ENCODE peak calls at places on chromosomes 12 and 14, in six cellular contexts. One of them, this sample, is unnamed.

GRCh38 chr14:72677664-72678063 is 216.2 kb downstream of the DPF3 start:
- DNase-seq in H1: no peak
- DNase-seq in hepatic stellate cell: no peak
- DNase-seq in ACHN: no peak
- DNase-seq in fibroblast of pulmonary artery: no peak
- DNase-seq in activated T-cell treated with anti-CD3 and anti-CD28 coated beads, Interleukin-2, amount 50 U/mL, for 4 hours: no peak
- DNase-seq in this sample: no peak

GRCh38 chr12:52210186-52210924 is 18.5 kb upstream of the KRT80 start:
- DNase-seq in H1: no peak
- DNase-seq in hepatic stellate cell: no peak
- DNase-seq in ACHN: no peak
- DNase-seq in fibroblast of pulmonary artery: peak
- DNase-seq in activated T-cell treated with anti-CD3 and anti-CD28 coated beads, Interleukin-2, amount 50 U/mL, for 4 hours: no peak
- DNase-seq in this sample: no peak

GRCh38 chr12:110581951-110582285 is 1.2 kb downstream of the PPTC7 start:
- DNase-seq in H1: no peak
- DNase-seq in hepatic stellate cell: no peak
- DNase-seq in ACHN: peak
- DNase-seq in fibroblast of pulmonary artery: no peak
- DNase-seq in activated T-cell treated with anti-CD3 and anti-CD28 coated beads, Interleukin-2, amount 50 U/mL, for 4 hours: no peak
- DNase-seq in this sample: no peak

GRCh38 chr12:121799175-121799841 is 4.5 kb upstream of the SETD1B start:
- DNase-seq in H1: no peak
- DNase-seq in hepatic stellate cell: peak
- DNase-seq in ACHN: peak
- DNase-seq in fibroblast of pulmonary artery: peak
- DNase-seq in activated T-cell treated with anti-CD3 and anti-CD28 coated beads, Interleukin-2, amount 50 U/mL, for 4 hours: peak
- DNase-seq in this sample: no peak

GRCh38 chr12:105455250-105455649 is 124.8 kb downstream of the C12orf75 start:
- DNase-seq in H1: no peak
- DNase-seq in hepatic stellate cell: no peak
- DNase-seq in ACHN: no peak
- DNase-seq in fibroblast of pulmonary artery: no peak
- DNase-seq in activated T-cell treated with anti-CD3 and anti-CD28 coated beads, Interleukin-2, amount 50 U/mL, for 4 hours: no peak
- DNase-seq in this sample: no peak

GRCh38 chr12:106527356-106527755 is 55.4 kb upstream of the RFX4 start:
- DNase-seq in H1: no peak
- DNase-seq in hepatic stellate cell: peak
- DNase-seq in ACHN: no peak
- DNase-seq in fibroblast of pulmonary artery: peak
- DNase-seq in activated T-cell treated with anti-CD3 and anti-CD28 coated beads, Interleukin-2, amount 50 U/mL, for 4 hours: no peak
- DNase-seq in this sample: no peak

GRCh38 chr12:108833757-108834472 is 23.5 kb downstream of the SSH1 start:
- DNase-seq in H1: no peak
- DNase-seq in hepatic stellate cell: no peak
- DNase-seq in ACHN: no peak
- DNase-seq in fibroblast of pulmonary artery: peak
- DNase-seq in activated T-cell treated with anti-CD3 and anti-CD28 coated beads, Interleukin-2, amount 50 U/mL, for 4 hours: no peak
- DNase-seq in this sample: no peak

GRCh38 chr12:75170786-75171185 is 38.9 kb downstream of the KCNC2 start:
- DNase-seq in H1: no peak
- DNase-seq in hepatic stellate cell: no peak
- DNase-seq in ACHN: no peak
- DNase-seq in fibroblast of pulmonary artery: no peak
- DNase-seq in activated T-cell treated with anti-CD3 and anti-CD28 coated beads, Interleukin-2, amount 50 U/mL, for 4 hours: no peak
- DNase-seq in this sample: no peak

GRCh38 chr12:70400124-70400523 is 34.0 kb downstream of the KCNMB4 start:
- DNase-seq in H1: no peak
- DNase-seq in hepatic stellate cell: no peak
- DNase-seq in ACHN: no peak
- DNase-seq in fibroblast of pulmonary artery: no peak
- DNase-seq in activated T-cell treated with anti-CD3 and anti-CD28 coated beads, Interleukin-2, amount 50 U/mL, for 4 hours: no peak
- DNase-seq in this sample: no peak

GRCh38 chr14:55451398-55451797 is 11.0 kb upstream of the TBPL2 start:
- DNase-seq in H1: no peak
- DNase-seq in hepatic stellate cell: no peak
- DNase-seq in ACHN: no peak
- DNase-seq in fibroblast of pulmonary artery: peak
- DNase-seq in activated T-cell treated with anti-CD3 and anti-CD28 coated beads, Interleukin-2, amount 50 U/mL, for 4 hours: no peak
- DNase-seq in this sample: no peak

GRCh38 chr14:94573706-94574105 is 7.5 kb upstream of the SERPINA5 start:
- DNase-seq in H1: no peak
- DNase-seq in hepatic stellate cell: no peak
- DNase-seq in ACHN: no peak
- DNase-seq in fibroblast of pulmonary artery: no peak
- DNase-seq in activated T-cell treated with anti-CD3 and anti-CD28 coated beads, Interleukin-2, amount 50 U/mL, for 4 hours: no peak
- DNase-seq in this sample: no peak

GRCh38 chr14:103896578-103896977 is 31.7 kb upstream of the TDRD9 start:
- DNase-seq in H1: no peak
- DNase-seq in hepatic stellate cell: no peak
- DNase-seq in ACHN: no peak
- DNase-seq in fibroblast of pulmonary artery: no peak
- DNase-seq in activated T-cell treated with anti-CD3 and anti-CD28 coated beads, Interleukin-2, amount 50 U/mL, for 4 hours: no peak
- DNase-seq in this sample: no peak

GRCh38 chr12:22064968-22065367 is 18.9 kb downstream of the CMAS start:
- DNase-seq in H1: no peak
- DNase-seq in hepatic stellate cell: no peak
- DNase-seq in ACHN: no peak
- DNase-seq in fibroblast of pulmonary artery: no peak
- DNase-seq in activated T-cell treated with anti-CD3 and anti-CD28 coated beads, Interleukin-2, amount 50 U/mL, for 4 hours: no peak
- DNase-seq in this sample: no peak

GRCh38 chr12:107736914-107737313 is 24.0 kb downstream of the PRDM4 start:
- DNase-seq in H1: no peak
- DNase-seq in hepatic stellate cell: no peak
- DNase-seq in ACHN: no peak
- DNase-seq in fibroblast of pulmonary artery: no peak
- DNase-seq in activated T-cell treated with anti-CD3 and anti-CD28 coated beads, Interleukin-2, amount 50 U/mL, for 4 hours: no peak
- DNase-seq in this sample: no peak

GRCh38 chr12:18719922-18720321 is 17.9 kb downstream of the PLCZ1 start:
- DNase-seq in H1: no peak
- DNase-seq in hepatic stellate cell: no peak
- DNase-seq in ACHN: no peak
- DNase-seq in fibroblast of pulmonary artery: no peak
- DNase-seq in activated T-cell treated with anti-CD3 and anti-CD28 coated beads, Interleukin-2, amount 50 U/mL, for 4 hours: no peak
- DNase-seq in this sample: no peak

GRCh38 chr12:128959931-128960330 is 106.7 kb downstream of the GLT1D1 start:
- DNase-seq in H1: no peak
- DNase-seq in hepatic stellate cell: no peak
- DNase-seq in ACHN: no peak
- DNase-seq in fibroblast of pulmonary artery: no peak
- DNase-seq in activated T-cell treated with anti-CD3 and anti-CD28 coated beads, Interleukin-2, amount 50 U/mL, for 4 hours: no peak
- DNase-seq in this sample: no peak

GRCh38 chr14:96098309-96098998 is 59.3 kb downstream of the C14orf132 start:
- DNase-seq in H1: peak
- DNase-seq in hepatic stellate cell: peak
- DNase-seq in ACHN: peak
- DNase-seq in fibroblast of pulmonary artery: peak
- DNase-seq in activated T-cell treated with anti-CD3 and anti-CD28 coated beads, Interleukin-2, amount 50 U/mL, for 4 hours: no peak
- DNase-seq in this sample: peak

GRCh38 chr12:115296613-115297012 is 612.6 kb upstream of the TBX3 start:
- DNase-seq in H1: no peak
- DNase-seq in hepatic stellate cell: no peak
- DNase-seq in ACHN: no peak
- DNase-seq in fibroblast of pulmonary artery: no peak
- DNase-seq in activated T-cell treated with anti-CD3 and anti-CD28 coated beads, Interleukin-2, amount 50 U/mL, for 4 hours: no peak
- DNase-seq in this sample: no peak

GRCh38 chr12:3336606-3337311 is 154.2 kb upstream of the PRMT8 start:
- DNase-seq in H1: no peak
- DNase-seq in hepatic stellate cell: no peak
- DNase-seq in ACHN: no peak
- DNase-seq in fibroblast of pulmonary artery: no peak
- DNase-seq in activated T-cell treated with anti-CD3 and anti-CD28 coated beads, Interleukin-2, amount 50 U/mL, for 4 hours: no peak
- DNase-seq in this sample: no peak

GRCh38 chr14:94907626-94908261 is 137.8 kb upstream of the GSC start:
- DNase-seq in H1: no peak
- DNase-seq in hepatic stellate cell: peak
- DNase-seq in ACHN: no peak
- DNase-seq in fibroblast of pulmonary artery: peak
- DNase-seq in activated T-cell treated with anti-CD3 and anti-CD28 coated beads, Interleukin-2, amount 50 U/mL, for 4 hours: no peak
- DNase-seq in this sample: no peak

GRCh38 chr12:33044447-33044846 is 147.9 kb upstream of the PKP2 start:
- DNase-seq in H1: no peak
- DNase-seq in hepatic stellate cell: no peak
- DNase-seq in ACHN: no peak
- DNase-seq in fibroblast of pulmonary artery: no peak
- DNase-seq in activated T-cell treated with anti-CD3 and anti-CD28 coated beads, Interleukin-2, amount 50 U/mL, for 4 hours: no peak
- DNase-seq in this sample: no peak

GRCh38 chr12:120979862-120980696 is 1.7 kb downstream of the HNF1A start:
- DNase-seq in H1: no peak
- DNase-seq in hepatic stellate cell: no peak
- DNase-seq in ACHN: peak
- DNase-seq in fibroblast of pulmonary artery: no peak
- DNase-seq in activated T-cell treated with anti-CD3 and anti-CD28 coated beads, Interleukin-2, amount 50 U/mL, for 4 hours: no peak
- DNase-seq in this sample: no peak

GRCh38 chr12:2243275-2243674 is 190.5 kb downstream of the CACNA1C start:
- DNase-seq in H1: no peak
- DNase-seq in hepatic stellate cell: no peak
- DNase-seq in ACHN: peak
- DNase-seq in fibroblast of pulmonary artery: no peak
- DNase-seq in activated T-cell treated with anti-CD3 and anti-CD28 coated beads, Interleukin-2, amount 50 U/mL, for 4 hours: no peak
- DNase-seq in this sample: no peak

GRCh38 chr12:116861331-116861730 is 19.9 kb downstream of the HRK start:
- DNase-seq in H1: no peak
- DNase-seq in hepatic stellate cell: peak
- DNase-seq in ACHN: no peak
- DNase-seq in fibroblast of pulmonary artery: peak
- DNase-seq in activated T-cell treated with anti-CD3 and anti-CD28 coated beads, Interleukin-2, amount 50 U/mL, for 4 hours: no peak
- DNase-seq in this sample: peak

This sample was measured in amniotic stem cell.